ENCODE peak calls at places on chromosomes 2 and 18, in ten cellular contexts. X is HCT116, C is ovary, Y is adrenal gland, U is body of pancreas, M is right lobe of liver, F is esophagus squamous epithelium, G is A549, T is stomach, K is suprapubic skin. D is an unnamed sample.

GRCh38 chr2:122023059-122023879 is 267.8 kb downstream of the TSN start:
- DNase-seq in X (no peak), C (no peak), Y (no peak), U (no peak), M (no peak), F (no peak), G (no peak), T (no peak), K (no peak), D (no peak)

GRCh38 chr18:73101977-73102376 is 234.2 kb upstream of the NETO1 start:
- DNase-seq in X (no peak), C (no peak), Y (no peak), U (no peak), M (no peak), F (no peak), G (no peak), T (no peak), K (no peak), D (no peak)

GRCh38 chr2:217622205-217622621 is 380.6 kb downstream of the TNS1 start:
- DNase-seq in X (no peak), C (peak; percentile 62), Y (peak; percentile 19), U (peak; percentile 9), M (no peak), F (no peak), G (no peak), T (no peak), K (no peak), D (no peak)

GRCh38 chr2:36379710-36380448 is 24.3 kb downstream of the CRIM1 start:
- DNase-seq in X (no peak), C (no peak), Y (no peak), U (no peak), M (no peak), F (no peak), G (no peak), T (no peak), K (no peak), D (no peak)

GRCh38 chr2:237453671-237454070 is 33.4 kb upstream of the MLPH start:
- DNase-seq in X (no peak), C (no peak), Y (no peak), U (no peak), M (no peak), F (no peak), G (no peak), T (no peak), K (no peak), D (no peak)

GRCh38 chr18:24915547-24915946 is 436.4 kb downstream of the ZNF521 start:
- DNase-seq in X (no peak), C (no peak), Y (no peak), U (no peak), M (no peak), F (no peak), G (no peak), T (no peak), K (no peak), D (no peak)

GRCh38 chr18:12012697-12013096 is 31.4 kb downstream of the IMPA2 start:
- DNase-seq in X (no peak), C (no peak), Y (no peak), U (no peak), M (no peak), F (no peak), G (no peak), T (no peak), K (no peak), D (no peak)

GRCh38 chr2:80102026-80102425 is 202.5 kb downstream of the LRRTM1 start:
- DNase-seq in X (no peak), C (no peak), Y (no peak), U (no peak), M (no peak), F (no peak), G (no peak), T (no peak), K (no peak), D (no peak)

GRCh38 chr2:29114841-29115609 is at the start of gene CLIP4:
- DNase-seq in X (no peak), C (peak; percentile 84), Y (peak; percentile 37), U (peak; percentile 51), M (peak; percentile 50), F (no peak), G (peak; percentile 38), T (peak; percentile 34), K (no peak), D (peak; percentile 27)

GRCh38 chr18:76495435-76496199 is 575 bp upstream of the ZNF516 start:
- DNase-seq in X (no peak), C (peak; percentile 73), Y (peak; percentile 81), U (peak; percentile 64), M (no peak), F (no peak), G (peak; percentile 7), T (no peak), K (no peak), D (no peak)

GRCh38 chr2:44535376-44535775 is 173.6 kb downstream of the CAMKMT start:
- DNase-seq in X (no peak), C (no peak), Y (no peak), U (no peak), M (no peak), F (no peak), G (no peak), T (no peak), K (no peak), D (no peak)

DNA sequence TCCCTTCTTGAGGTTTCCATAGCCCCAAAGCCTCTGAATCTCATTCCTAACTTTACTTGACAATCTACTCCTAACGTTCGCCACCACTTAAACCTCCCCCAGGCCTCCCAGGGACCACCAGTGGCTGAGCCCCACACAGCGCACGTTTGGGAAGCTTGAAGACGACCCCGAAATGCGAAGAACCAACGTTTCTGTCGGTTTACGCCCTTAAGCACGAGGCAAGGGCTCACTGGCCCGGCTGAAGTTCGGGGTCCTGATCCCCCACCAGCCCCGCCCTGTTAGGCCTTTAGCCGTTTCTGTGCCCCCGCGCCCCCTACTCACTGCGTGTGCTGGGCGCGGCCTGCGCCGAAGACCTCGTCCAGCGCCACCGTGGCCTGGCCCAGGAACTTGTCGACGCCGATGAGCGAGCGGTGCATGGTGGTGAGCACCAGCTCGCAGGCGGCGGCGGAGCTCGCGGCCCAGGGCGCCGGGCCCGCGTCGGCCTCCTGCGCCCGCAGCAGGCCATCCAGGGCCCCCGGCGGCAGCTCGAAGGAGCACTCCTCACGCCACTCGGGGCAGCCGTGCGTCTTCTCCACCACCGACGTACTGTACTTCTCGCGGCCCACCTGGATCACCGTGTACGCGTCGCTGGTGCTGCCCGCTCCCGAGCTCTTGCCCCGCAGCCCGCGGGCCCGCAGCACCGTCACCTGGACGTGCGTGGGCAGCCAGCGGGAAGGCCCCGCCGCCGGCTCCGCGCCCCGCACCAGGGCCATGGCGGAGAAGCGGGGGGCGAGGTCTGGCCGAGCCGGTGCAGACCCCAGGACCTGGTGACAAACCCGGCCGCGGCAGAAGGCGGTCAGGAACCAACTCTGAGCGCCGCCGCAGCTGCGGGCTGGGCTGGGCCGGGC is 479 bp downstream of the RAB11FIP5 start:
- DNase-seq in X (peak; percentile 12), C (peak; percentile 60), Y (no peak), U (peak; percentile 32), M (peak; percentile 49), F (no peak), G (no peak), T (peak; percentile 38), K (peak; percentile 83), D (no peak)
- TF ChIP-seq POLR2A in X (no peak), C (peak; percentile 39), Y (peak; percentile 19), U (no peak), M (peak; percentile 49), F (no peak), G (no peak), T (no peak), K (no peak), D (peak; percentile 62)

DNA sequence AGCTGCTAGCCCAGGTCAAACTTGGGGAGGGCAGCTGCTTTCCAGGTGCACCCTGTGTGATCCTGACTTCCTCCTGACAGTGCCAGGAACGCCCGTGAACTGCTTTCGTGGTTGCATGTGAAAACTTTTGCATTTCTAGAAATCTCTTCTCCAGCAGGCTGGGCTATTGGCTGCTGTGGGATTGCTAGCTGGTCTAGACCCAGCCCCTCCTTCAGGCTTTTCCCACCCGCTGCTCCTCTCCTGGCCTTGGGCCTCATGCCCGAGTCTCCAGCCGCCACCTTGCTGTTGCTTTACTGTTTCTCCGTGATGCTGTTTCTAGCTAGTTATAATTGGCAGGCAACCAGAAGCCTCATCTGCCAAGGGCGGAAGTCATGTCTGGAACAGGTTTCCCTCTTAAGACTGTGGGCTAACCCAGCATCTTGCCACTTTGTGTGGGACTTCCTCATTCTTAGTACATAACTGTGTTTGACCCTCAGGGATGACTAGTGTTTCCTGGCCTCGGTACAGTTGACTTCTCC is 27.0 kb upstream of the MGAT4A start:
- DNase-seq in X (peak; percentile 27), C (peak; percentile 78), Y (peak; percentile 79), U (peak; percentile 88), M (peak; percentile 55), F (peak; percentile 55), G (peak; percentile 34), T (peak; percentile 70), K (no peak), D (peak; percentile 86)
- H3K4me1 ChIP-seq in X (no peaks in the 10 kb centered on the region), C (peaks cover 7% of the 10 kb centered on the region), Y (no peaks in the 10 kb centered on the region), U (peaks cover 25% of the 10 kb centered on the region), M (no peaks in the 10 kb centered on the region), F (peaks cover 6% of the 10 kb centered on the region), G (peaks cover 9% of the 10 kb centered on the region), T (peaks cover 23% of the 10 kb centered on the region), K (peaks cover 29% of the 10 kb centered on the region), D (no peaks in the 10 kb centered on the region)

DNA sequence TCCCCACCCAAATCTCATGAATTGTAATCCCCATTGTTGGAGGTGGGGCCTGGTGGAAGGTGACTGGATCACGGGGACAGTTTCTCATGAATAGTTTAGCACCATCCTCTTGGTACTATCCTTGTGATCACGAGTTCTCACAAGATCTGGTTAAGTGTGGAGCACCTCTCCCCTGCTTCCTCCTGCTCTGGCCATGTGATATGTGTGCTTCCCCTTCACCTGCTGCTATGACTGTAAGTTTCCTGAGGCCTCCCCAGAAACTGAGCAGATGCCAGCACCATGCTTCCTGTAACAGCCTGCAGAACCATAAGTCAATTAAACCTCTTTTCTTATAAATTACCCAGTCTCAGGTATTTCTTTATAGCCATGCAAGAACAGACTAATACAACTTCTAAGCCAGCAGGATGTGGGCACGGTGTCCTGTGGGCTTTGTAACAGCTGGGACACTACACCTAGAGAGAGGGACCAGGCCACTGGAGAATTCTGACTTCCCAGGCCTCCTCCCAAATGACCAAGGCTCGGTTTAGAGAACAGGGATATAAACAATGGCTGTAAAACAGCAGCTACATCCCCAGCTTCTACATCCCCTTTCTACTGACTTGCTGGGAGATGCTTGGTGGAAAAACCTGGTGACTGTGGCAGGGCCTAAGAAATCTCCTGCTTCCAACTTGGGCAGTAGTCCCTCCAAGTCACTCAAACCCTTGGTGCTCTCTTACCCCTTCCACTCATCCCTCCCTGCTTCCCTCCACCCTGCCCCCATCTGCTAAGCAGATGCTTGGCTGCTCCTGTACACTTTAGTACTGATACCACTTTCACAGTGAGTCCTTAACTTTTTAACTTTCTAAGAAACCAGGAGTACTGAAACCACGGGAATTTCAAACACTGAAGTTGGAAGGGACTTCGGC is 10.3 kb downstream of the STAT1 start:
- DNase-seq in X (no peak), C (no peak), Y (no peak), U (no peak), M (no peak), F (no peak), G (no peak), T (no peak), K (no peak), D (no peak)
- TF ChIP-seq POLR2A in X (no peak), C (no peak), Y (no peak), U (no peak), M (no peak), F (no peak), G (no peak), T (no peak), K (no peak), D (no peak)

DNA sequence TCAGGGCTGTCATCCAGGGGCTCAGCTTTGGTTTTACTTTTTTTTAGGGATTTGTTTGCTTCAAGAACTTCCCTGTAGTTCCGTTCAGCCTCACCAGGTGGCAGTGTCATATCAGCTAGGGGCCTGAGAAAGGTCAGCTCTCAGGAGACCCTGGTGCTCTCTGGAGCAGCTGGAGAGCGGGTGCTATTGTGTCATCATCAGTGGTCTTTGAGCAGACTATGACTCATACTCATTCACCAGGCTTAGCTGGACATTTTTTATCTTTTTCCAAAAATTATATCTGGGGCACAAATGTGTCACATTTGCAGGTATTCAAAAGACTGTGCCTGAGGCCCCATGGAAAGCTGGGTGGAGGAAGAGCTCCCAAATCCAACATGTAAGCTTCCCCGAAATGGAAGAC is 24.4 kb downstream of the ZNF892 start:
- DNase-seq in X (peak; percentile 66), C (no peak), Y (no peak), U (peak; percentile 75), M (peak; percentile 70), F (no peak), G (peak; percentile 23), T (peak; percentile 81), K (no peak), D (peak; percentile 59)
- H3K4me1 ChIP-seq in X (no peaks in the 10 kb centered on the region), C (no peaks in the 10 kb centered on the region), Y (no peaks in the 10 kb centered on the region), U (no peaks in the 10 kb centered on the region), M (no peaks in the 10 kb centered on the region), F (no peaks in the 10 kb centered on the region), G (no peaks in the 10 kb centered on the region), T (no peaks in the 10 kb centered on the region), K (no peaks in the 10 kb centered on the region), D (no peaks in the 10 kb centered on the region)

D was measured in prostate gland.